ENCODE peak calls at places on chromosomes 11 and 22, in nine cellular contexts. K, V, I, B, L, A, Q, P and O are unnamed samples.

GRCh38 chr22:23752090-23752691 is 1.3 kb upstream of the ZNF70 start:
- DNase-seq in K (peak), V (no peak), I (no peak), B (no peak), L (no peak), A (no peak), Q (no peak), P (no peak), O (peak)

GRCh38 chr11:58615556-58615955 is 6.9 kb upstream of the CNTF start:
- DNase-seq in K (no peak), V (no peak), I (no peak), B (no peak), L (no peak), A (no peak), Q (no peak), P (no peak), O (no peak)

GRCh38 chr11:126146454-126147192 is 64.8 kb downstream of the RPUSD4 start:
- DNase-seq in K (no peak), V (no peak), I (no peak), B (peak), L (peak), A (no peak), Q (no peak), P (no peak), O (no peak)

GRCh38 chr22:16866167-16866566 is 41.0 kb upstream of the XKR3 start:
- DNase-seq in K (no peak), V (no peak), I (no peak), B (no peak), L (no peak), A (no peak), Q (no peak), P (no peak), O (no peak)

GRCh38 chr11:109526061-109526460 is 104.1 kb downstream of the C11orf87 start:
- DNase-seq in K (no peak), V (no peak), I (no peak), B (no peak), L (no peak), A (no peak), Q (no peak), P (no peak), O (no peak)

GRCh38 chr22:22030493-22031182 is 48.1 kb upstream of the TOP3B start:
- DNase-seq in K (peak), V (no peak), I (no peak), B (no peak), L (no peak), A (no peak), Q (peak), P (peak), O (peak)

GRCh38 chr11:110069158-110069737 is 23.9 kb upstream of the ZC3H12C start:
- DNase-seq in K (peak), V (peak), I (peak), B (no peak), L (no peak), A (no peak), Q (no peak), P (peak), O (no peak)

GRCh38 chr11:62611705-62612365 is 740 bp downstream of the EML3 start:
- DNase-seq in K (peak), V (peak), I (peak), B (peak), L (peak), A (peak), Q (no peak), P (peak), O (peak)

GRCh38 chr22:46774456-46775363 is 12.3 kb downstream of the TBC1D22A start:
- DNase-seq in K (peak), V (no peak), I (no peak), B (no peak), L (no peak), A (no peak), Q (no peak), P (no peak), O (peak)